ENCODE peak calls at places on chromosome X, in six cellular contexts. R, M, T, F, D and X are unnamed samples.
A peak's percentile ranks its signal among the peaks of the same experiment; 100 is the strongest.

GRCh38 chrX:24372021-24372763 is 11.8 kb downstream of the SUPT20HL1 start:
- DNase-seq in R (no peak), M (no peak), T (peak; percentile 4), F (no peak), D (no peak), X (no peak)

GRCh38 chrX:120769576-120770341 is 105.9 kb downstream of the CT47B1 start:
- DNase-seq in R (no peak), M (peak; percentile 80), T (no peak), F (no peak), D (no peak), X (peak; percentile 28)

GRCh38 chrX:72714471-72714916 is 388 bp upstream of the PHKA1 start:
- DNase-seq in R (peak; percentile 57), M (peak; percentile 78), T (peak; percentile 5), F (peak; percentile 71), D (peak; percentile 72), X (peak; percentile 86)

GRCh38 chrX:141668371-141668770 is 30.2 kb downstream of the SPANXD start:
- DNase-seq in R (no peak), M (no peak), T (no peak), F (no peak), D (no peak), X (no peak)

GRCh38 chrX:78934866-78935265 is 10.3 kb upstream of the P2RY10 start:
- DNase-seq in R (no peak), M (no peak), T (no peak), F (no peak), D (no peak), X (no peak)

GRCh38 chrX:15888062-15888461 is 33.4 kb upstream of the AP1S2 start:
- DNase-seq in R (no peak), M (no peak), T (no peak), F (no peak), D (no peak), X (no peak)

GRCh38 chrX:10457092-10457491 is 163.3 kb downstream of the MID1 start:
- DNase-seq in R (no peak), M (peak; percentile 7), T (no peak), F (no peak), D (no peak), X (no peak)

GRCh38 chrX:150871341-150871811 is 27.1 kb downstream of the CD99L2 start:
- DNase-seq in R (no peak), M (no peak), T (no peak), F (no peak), D (no peak), X (no peak)

GRCh38 chrX:3638280-3638873 is 75.1 kb downstream of the PRKX start:
- DNase-seq in R (peak; percentile 81), M (peak; percentile 81), T (peak; percentile 23), F (peak; percentile 46), D (peak; percentile 24), X (peak; percentile 53)

GRCh38 chrX:29721152-29721551 is 494.2 kb upstream of the MAGEB2 start:
- DNase-seq in R (no peak), M (no peak), T (no peak), F (no peak), D (no peak), X (no peak)

GRCh38 chrX:41333744-41333993 is 293 bp upstream of the DDX3X start:
- DNase-seq in R (no peak), M (peak; percentile 95), T (peak; percentile 82), F (no peak), D (peak; percentile 91), X (peak; percentile 88)

GRCh38 chrX:22060451-22060940 is 28.4 kb downstream of the PHEX start:
- DNase-seq in R (no peak), M (peak; percentile 58), T (no peak), F (no peak), D (no peak), X (peak; percentile 43)

GRCh38 chrX:2500091-2500680 is 590 bp downstream of the DHRSX start:
- DNase-seq in R (peak; percentile 65), M (peak; percentile 62), T (no peak), F (peak; percentile 27), D (peak; percentile 47), X (peak; percentile 50)

GRCh38 chrX:153969904-153970397 is 1.7 kb downstream of the HCFC1 start:
- DNase-seq in R (peak; percentile 66), M (peak; percentile 52), T (no peak), F (no peak), D (peak; percentile 62), X (no peak)

GRCh38 chrX:97850911-97851310 is 967.2 kb downstream of the RPA4 start:
- DNase-seq in R (no peak), M (no peak), T (no peak), F (no peak), D (no peak), X (no peak)

GRCh38 chrX:103330601-103331397 is 760 bp downstream of the TCEAL7 start:
- DNase-seq in R (no peak), M (peak; percentile 25), T (no peak), F (no peak), D (no peak), X (peak; percentile 16)

GRCh38 chrX:37462346-37462745 is 109.1 kb upstream of the LANCL3 start:
- DNase-seq in R (no peak), M (no peak), T (no peak), F (no peak), D (no peak), X (no peak)

GRCh38 chrX:107574711-107575110 is 53.6 kb upstream of the PRPS1 start:
- DNase-seq in R (no peak), M (peak; percentile 35), T (no peak), F (no peak), D (no peak), X (peak; percentile 14)

GRCh38 chrX:121103381-121103780 is 56.0 kb downstream of the GLUD2 start:
- DNase-seq in R (no peak), M (peak; percentile 3), T (no peak), F (no peak), D (no peak), X (peak; percentile 5)

GRCh38 chrX:17170973-17171372 is 204.0 kb upstream of the NHS start:
- DNase-seq in R (no peak), M (no peak), T (no peak), F (no peak), D (peak; percentile 25), X (no peak)

GRCh38 chrX:41514179-41514578 is 67.0 kb downstream of the NYX start:
- DNase-seq in R (no peak), M (no peak), T (no peak), F (no peak), D (no peak), X (no peak)

GRCh38 chrX:49991718-49992117 is 69.3 kb downstream of the CLCN5 start:
- DNase-seq in R (no peak), M (no peak), T (no peak), F (no peak), D (no peak), X (no peak)

GRCh38 chrX:45771560-45772340 is 571.1 kb upstream of the DIPK2B start:
- DNase-seq in R (peak; percentile 83), M (peak; percentile 71), T (no peak), F (no peak), D (no peak), X (peak; percentile 63)

GRCh38 chrX:150767475-150768131 is 74.4 kb downstream of the MTMR1 start:
- DNase-seq in R (no peak), M (peak; percentile 76), T (no peak), F (no peak), D (no peak), X (peak; percentile 95)

GRCh38 chrX:18883961-18884765 is 99.8 kb downstream of the PHKA2 start:
- DNase-seq in R (no peak), M (no peak), T (no peak), F (no peak), D (no peak), X (no peak)

GRCh38 chrX:120751683-120752082 is 121.8 kb upstream of the C1GALT1C1 start:
- DNase-seq in R (no peak), M (no peak), T (no peak), F (no peak), D (no peak), X (no peak)

GRCh38 chrX:11239230-11239629 is 54.0 kb upstream of the AMELX start:
- DNase-seq in R (no peak), M (peak; percentile 67), T (no peak), F (no peak), D (no peak), X (no peak)

DNA sequence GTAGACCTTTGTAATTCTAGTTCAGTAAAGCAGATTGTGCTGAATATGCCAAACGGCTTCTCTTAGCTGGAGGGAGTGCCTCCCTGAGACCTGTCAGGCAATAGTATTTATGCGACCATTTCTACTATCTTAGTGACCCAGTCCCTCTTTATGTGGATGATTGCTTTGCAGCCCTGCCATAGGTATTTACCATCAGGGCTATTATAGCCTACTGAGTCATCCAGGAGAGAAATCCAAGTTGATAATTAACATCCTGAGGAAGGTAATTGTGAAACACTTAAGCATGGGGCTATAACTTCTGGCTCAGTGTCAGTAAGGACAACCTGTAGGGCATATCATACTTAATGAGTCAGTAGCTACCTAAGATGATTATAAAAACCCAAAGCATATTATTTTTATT is 103.9 kb upstream of the MAOA start:
- DNase-seq in R (no peak), M (no peak), T (no peak), F (no peak), D (no peak), X (no peak)
- H3K4me1 ChIP-seq in R (no peaks in the 10 kb centered on the region), M (peaks cover 6% of the 10 kb centered on the region), T (peaks cover 4% of the 10 kb centered on the region), F (no peaks in the 10 kb centered on the region), D (no peaks in the 10 kb centered on the region), X (peaks cover 9% of the 10 kb centered on the region)

DNA sequence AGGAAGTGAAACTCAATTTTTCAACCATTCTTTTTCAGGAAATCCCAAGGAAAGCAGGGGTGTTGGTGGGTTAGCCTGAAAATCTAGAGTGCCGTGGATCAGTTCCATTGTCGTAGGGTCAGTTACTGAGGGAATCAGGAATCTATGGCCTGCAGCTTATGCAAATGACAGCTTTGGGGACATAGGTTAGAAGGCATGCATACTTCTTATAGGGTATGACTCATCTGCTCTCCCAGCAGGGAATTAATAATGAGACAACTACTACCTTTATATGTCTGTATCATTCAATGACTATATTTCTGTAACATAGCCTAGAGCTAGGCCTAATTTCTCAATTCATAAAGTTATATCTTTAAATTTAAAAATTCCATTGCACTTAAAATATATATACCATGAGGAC is 36.6 kb downstream of the ZNF41 start:
- DNase-seq in R (no peak), M (no peak), T (no peak), F (no peak), D (no peak), X (no peak)
- H3K9me3 ChIP-seq in R (no peaks in the 10 kb centered on the region), M (peaks cover 89% of the 10 kb centered on the region), T (peaks cover 13% of the 10 kb centered on the region), F (no peaks in the 10 kb centered on the region), D (no peaks in the 10 kb centered on the region), X (peaks cover 3% of the 10 kb centered on the region)

DNA sequence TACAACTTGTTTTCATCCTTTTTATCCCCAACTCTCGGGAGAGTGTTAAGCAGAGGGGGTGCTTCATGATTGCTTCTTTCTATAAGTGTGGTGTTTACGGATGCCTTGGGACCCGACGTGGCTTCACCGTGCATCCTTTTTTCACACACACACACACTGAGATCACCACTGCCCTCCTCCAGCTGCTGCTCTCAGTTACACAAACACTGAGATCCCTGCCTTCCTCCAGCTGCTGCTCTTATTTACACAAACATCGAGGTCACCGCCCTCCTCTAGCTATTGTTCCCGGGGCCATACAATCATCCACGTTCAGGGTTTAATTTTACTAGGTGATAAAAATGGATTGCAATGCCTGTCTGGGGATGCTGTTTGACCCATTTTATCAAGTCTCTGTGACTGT is 155.4 kb upstream of the FAM9B start:
- DNase-seq in R (no peak), M (no peak), T (no peak), F (no peak), D (no peak), X (no peak)
- H3K4me1 ChIP-seq in R (no peaks in the 10 kb centered on the region), M (no peaks in the 10 kb centered on the region), T (no peaks in the 10 kb centered on the region), F (peaks cover 7% of the 10 kb centered on the region), D (no peaks in the 10 kb centered on the region), X (peaks cover 11% of the 10 kb centered on the region)

GRCh38 chrX:118968031-118968430 is 6.4 kb upstream of the LONRF3 start:
- DNase-seq in R (no peak), M (no peak), T (no peak), F (no peak), D (no peak), X (no peak)
- H3K9me3 ChIP-seq in R (no peaks in the 10 kb centered on the region), M (no peaks in the 10 kb centered on the region), T (no peaks in the 10 kb centered on the region), F (no peaks in the 10 kb centered on the region), D (no peaks in the 10 kb centered on the region), X (no peaks in the 10 kb centered on the region)